ENCODE peak calls at places on chromosomes 2 and 18, in six cellular contexts. V is MM.1S, S is neural progenitor cell, I is GM23248, B is PC-3, K is SK-N-SH. L is an unnamed sample. For H3F3A, the result is how much of the 10 kb centered on the place peaks cover.

GRCh38 chr18:45464619-45465018 is 150.7 kb upstream of the SLC14A2 start:
- DNase-seq in S (no peak), K (peak), I (no peak), V (no peak), B (no peak), L (no peak)

GRCh38 chr18:24726727-24727539 is 266.5 kb downstream of the HRH4 start:
- DNase-seq in V (peak), I (peak), K (peak), B (peak), S (peak), L (peak)

GRCh38 chr18:65017372-65017760 is 733.4 kb upstream of the CDH7 start:
- DNase-seq in I (no peak), B (no peak), V (no peak), K (no peak), S (no peak), L (no peak)

GRCh38 chr2:71552356-71552755 is 99.0 kb downstream of the DYSF start:
- DNase-seq in B (no peak), K (no peak), S (no peak), I (no peak), V (no peak), L (no peak)

GRCh38 chr2:237223208-237223861 is 137.6 kb downstream of the COPS8 start:
- DNase-seq in V (no peak), S (no peak), K (no peak), I (peak), B (peak), L (no peak)

GRCh38 chr2:96083064-96083889 is 33.1 kb downstream of the ADRA2B start:
- DNase-seq in S (no peak), K (no peak), V (no peak), B (no peak), I (no peak), L (no peak)

GRCh38 chr18:22378672-22379282 is 38.9 kb downstream of the CTAGE1 start:
- DNase-seq in V (no peak), B (peak), S (peak), K (peak), I (peak), L (peak)

GRCh38 chr2:147170932-147171331 is 673.9 kb upstream of the ACVR2A start:
- DNase-seq in S (no peak), B (no peak), I (no peak), V (no peak), K (no peak), L (no peak)

GRCh38 chr2:127261835-127262234 is 32.1 kb downstream of the ERCC3 start:
- DNase-seq in K (no peak), I (no peak), B (no peak), S (no peak), V (no peak), L (no peak)

GRCh38 chr18:48159816-48160215 is 229.4 kb upstream of the SMAD2 start:
- DNase-seq in I (no peak), K (no peak), S (no peak), B (no peak), V (no peak), L (no peak)

GRCh38 chr2:81648370-81648769 is 1343.8 kb upstream of the LRRTM1 start:
- DNase-seq in V (no peak), B (no peak), I (no peak), S (no peak), K (no peak), L (peak)

GRCh38 chr2:223197046-223197445 is 145.1 kb downstream of the KCNE4 start:
- DNase-seq in S (no peak), V (no peak), I (no peak), K (no peak), B (no peak), L (no peak)

GRCh38 chr2:149733936-149734685 is 146.5 kb upstream of the MMADHC start:
- DNase-seq in I (peak), B (peak), K (peak), V (no peak), S (no peak), L (peak)

GRCh38 chr2:44233450-44234128 is 41.7 kb upstream of the SLC3A1 start:
- DNase-seq in K (peak), V (no peak), S (peak), I (peak), B (peak), L (peak)

GRCh38 chr2:239953418-239954061 is 71.6 kb downstream of the NDUFA10 start:
- DNase-seq in S (no peak), V (no peak), I (peak), K (no peak), B (no peak), L (no peak)

GRCh38 chr2:132883430-132883829 is 213.4 kb upstream of the LYPD1 start:
- DNase-seq in S (no peak), B (no peak), V (no peak), I (no peak), K (no peak), L (no peak)

GRCh38 chr2:216183459-216183858 is 74.3 kb downstream of the XRCC5 start:
- DNase-seq in I (no peak), B (no peak), V (no peak), K (no peak), S (no peak), L (no peak)
- TF ChIP-seq EZH2phosphoT487 in I (no peak), B (no peak), V (no peak), K (no peak), S (no peak), L (no peak)

GRCh38 chr2:227411990-227412350 is 24.2 kb upstream of the SCYGR1 start:
- DNase-seq in S (no peak), V (no peak), I (no peak), B (peak), K (no peak), L (no peak)
- H3F3A ChIP-seq in S (under half), V (under half), I (under half), B (under half), K (under half), L (under half)

GRCh38 chr2:163774862-163775261 is 39.1 kb upstream of the FIGN start:
- DNase-seq in V (no peak), K (no peak), B (peak), S (no peak), I (peak), L (no peak)
- TF ChIP-seq EZH2phosphoT487 in V (no peak), K (no peak), B (no peak), S (no peak), I (no peak), L (no peak)

GRCh38 chr2:108988796-108989713 is at the start of gene EDAR:
- DNase-seq in K (peak), B (peak), S (peak), V (peak), I (peak), L (peak)

GRCh38 chr2:108993095-108993937 is 4.3 kb upstream of the EDAR start:
- DNase-seq in S (no peak), K (no peak), B (no peak), I (no peak), V (no peak), L (no peak)

GRCh38 chr2:108998911-108999310 is 9.9 kb upstream of the EDAR start:
- DNase-seq in K (no peak), I (peak), S (no peak), V (no peak), B (no peak), L (no peak)

GRCh38 chr2:108994250-108994649 is 5.2 kb upstream of the EDAR start:
- DNase-seq in K (no peak), I (no peak), V (no peak), S (no peak), B (no peak), L (no peak)
- H3F3A ChIP-seq in K (under half), I (under half), V (under half), S (under half), B (under half), L (under half)

DNA sequence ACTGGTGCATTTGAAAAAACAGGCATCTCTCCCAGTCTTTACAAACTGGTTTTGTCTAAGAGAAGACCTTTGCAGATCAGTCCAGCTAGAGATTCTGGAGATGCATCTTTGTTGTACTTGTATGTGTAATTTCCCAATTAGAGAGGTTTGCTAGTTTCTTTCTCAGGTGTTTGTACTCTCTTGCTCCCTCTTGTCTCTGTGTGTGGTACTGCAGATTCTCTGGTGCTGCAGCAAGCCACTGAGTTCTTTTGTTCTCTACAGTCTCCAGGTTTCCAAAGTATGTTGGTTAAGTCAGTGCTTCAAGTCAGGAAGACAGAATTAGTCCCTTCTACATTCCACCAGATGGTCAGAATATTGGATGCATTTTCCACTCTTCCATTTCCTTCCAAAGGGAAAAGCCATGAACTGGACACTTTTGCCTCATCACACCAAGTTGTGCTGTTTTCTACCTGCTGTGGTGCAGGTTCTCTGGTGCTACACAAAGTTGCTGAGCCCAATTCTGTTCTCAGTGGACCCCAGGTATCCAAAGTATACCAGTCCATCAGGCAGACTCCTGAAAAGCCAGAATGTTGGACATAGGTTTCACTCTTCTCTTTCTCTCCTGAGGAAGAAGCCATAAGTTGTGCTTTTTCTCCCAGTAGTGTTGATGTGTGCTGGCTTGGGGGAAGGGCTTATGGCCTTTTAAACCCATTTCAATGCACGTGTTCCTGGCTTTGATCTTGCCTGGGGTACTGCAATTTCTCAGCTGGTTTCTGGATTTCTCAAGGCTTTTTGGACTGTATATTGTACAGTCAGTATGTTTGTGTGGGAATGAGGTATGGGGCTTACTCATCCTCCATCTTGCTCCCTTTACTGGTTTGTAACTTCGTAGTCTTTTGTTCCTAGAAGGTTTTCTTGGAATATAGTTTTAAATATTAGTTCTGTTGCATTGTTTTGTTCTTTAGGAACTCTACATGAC is 29.8 kb downstream of the EPC2 start:
- DNase-seq in K (peak), V (peak), B (peak), S (peak), I (peak), L (peak)
- TF ChIP-seq EZH2phosphoT487 in K (no peak), V (no peak), B (no peak), S (no peak), I (no peak), L (no peak)

DNA sequence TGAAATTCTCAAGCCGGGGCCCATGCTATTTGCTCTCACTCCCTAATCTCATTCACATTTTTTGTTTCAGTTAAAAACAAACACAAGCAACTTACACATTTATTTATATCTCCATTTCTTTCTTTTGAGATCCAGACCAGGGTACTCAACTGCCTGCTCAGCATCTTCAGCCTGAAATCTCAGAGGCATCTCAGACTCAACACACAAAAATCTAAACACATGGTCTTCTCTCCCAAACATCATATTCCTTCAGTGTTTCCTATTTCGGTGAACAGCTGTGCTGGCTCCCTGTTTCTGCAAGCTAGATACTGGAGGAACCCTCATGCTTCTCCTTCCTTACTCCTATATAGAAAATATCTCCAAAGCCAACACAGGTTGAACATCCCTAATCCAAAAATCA is 11.3 kb upstream of the RTTN start:
- DNase-seq in B (no peak), K (no peak), I (no peak), S (no peak), V (no peak), L (no peak)
- H3F3A ChIP-seq in B (under half), K (under half), I (under half), S (under half), V (under half), L (under half)

GRCh38 chr2:136301012-136301411 is 183.1 kb upstream of the CXCR4 start:
- DNase-seq in K (no peak), I (no peak), S (no peak), B (no peak), V (no peak), L (no peak)
- TF ChIP-seq EZH2phosphoT487 in K (no peak), I (no peak), S (no peak), B (no peak), V (no peak), L (no peak)

L was measured in GM23338.